ENCODE peak calls at places on chromosomes 13 and 19, in nine cellular contexts. E is esophagus squamous epithelium, F is uterus, B is H54, M is HCT116, A is tibial nerve, V is A549, Q is spleen, Y is K562. X is an unnamed sample.

GRCh38 chr13:111006508-111007031 is 91.7 kb upstream of the ANKRD10 start:
- DNase-seq in B (no peak), V (no peak), E (no peak), Q (no peak), M (no peak), Y (peak), A (peak), F (peak), X (peak)

GRCh38 chr13:112576191-112576590 is 11.8 kb downstream of the TUBGCP3 start:
- DNase-seq in F (no peak), B (no peak), A (no peak), V (no peak), M (no peak), E (no peak), Q (no peak), Y (no peak), X (no peak)

GRCh38 chr13:51034906-51035305 is 76.2 kb downstream of the C13orf42 start:
- DNase-seq in Y (no peak), F (no peak), E (no peak), V (no peak), M (no peak), A (no peak), B (no peak), Q (no peak), X (no peak)

GRCh38 chr13:32311188-32311897 is 3.8 kb downstream of the ZAR1L start:
- DNase-seq in F (no peak), B (no peak), Q (peak), V (no peak), A (no peak), M (no peak), Y (no peak), E (no peak), X (no peak)

GRCh38 chr13:101757446-101758039 is 305.1 kb downstream of the ITGBL1 start:
- DNase-seq in V (peak), F (no peak), Q (no peak), A (no peak), E (no peak), Y (no peak), M (no peak), B (peak), X (no peak)

GRCh38 chr13:27183561-27184147 is 12.0 kb upstream of the USP12 start:
- DNase-seq in A (no peak), Q (no peak), V (peak), F (no peak), M (no peak), E (no peak), Y (no peak), B (no peak), X (no peak)

GRCh38 chr19:15836345-15836594 is 20.8 kb upstream of the OR10H1 start:
- DNase-seq in A (no peak), M (no peak), V (peak), F (no peak), B (peak), Q (no peak), E (no peak), Y (no peak), X (peak)

GRCh38 chr19:12783849-12784393 is 7.4 kb upstream of the JUNB start:
- DNase-seq in B (no peak), E (no peak), Y (peak), Q (peak), M (no peak), F (no peak), A (no peak), V (peak), X (peak)

GRCh38 chr19:31214086-31214485 is 135.2 kb downstream of the TSHZ3 start:
- DNase-seq in V (peak), A (no peak), Q (peak), B (peak), Y (peak), E (peak), M (no peak), F (peak), X (peak)

GRCh38 chr13:49810825-49811526 is 18.5 kb upstream of the KPNA3 start:
- DNase-seq in V (peak), E (no peak), A (no peak), F (no peak), B (no peak), Q (no peak), M (no peak), Y (no peak), X (no peak)

GRCh38 chr13:76813874-76814273 is 72.3 kb downstream of the KCTD12 start:
- DNase-seq in M (no peak), A (no peak), B (no peak), V (peak), Q (no peak), Y (no peak), E (no peak), F (no peak), X (no peak)
- TF ChIP-seq POLR2A in M (no peak), A (no peak), B (no peak), V (no peak), Q (no peak), Y (no peak), E (no peak), F (no peak), X (no peak)

DNA sequence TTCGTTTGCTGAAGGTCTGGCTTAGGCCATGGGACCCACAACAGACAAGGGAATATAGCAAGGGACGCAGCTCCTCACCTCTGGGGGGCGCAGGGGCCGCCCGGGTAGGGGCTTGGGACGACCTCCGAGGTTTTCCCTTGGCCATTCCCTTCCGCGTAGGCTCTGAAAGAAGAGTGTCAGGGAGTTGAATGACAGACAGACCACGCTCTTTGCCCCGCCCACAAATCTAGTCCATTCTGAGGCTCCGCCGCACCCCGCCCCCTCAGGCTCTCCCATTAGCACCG is 11.4 kb upstream of the ZNF414 start:
- DNase-seq in B (no peak), Q (no peak), A (no peak), M (no peak), Y (no peak), F (no peak), V (no peak), E (no peak), X (no peak)
- TF ChIP-seq POLR2A in B (peak), Q (no peak), A (no peak), M (no peak), Y (peak), F (no peak), V (peak), E (no peak), X (no peak)

GRCh38 chr19:10615429-10616023 is 9.8 kb upstream of the SLC44A2 start:
- DNase-seq in F (no peak), E (no peak), V (no peak), A (no peak), M (no peak), Q (no peak), Y (no peak), B (no peak), X (no peak)

GRCh38 chr19:10617409-10618121 is 7.8 kb upstream of the SLC44A2 start:
- DNase-seq in Y (peak), B (peak), F (no peak), Q (no peak), E (no peak), M (no peak), A (no peak), V (no peak), X (no peak)

GRCh38 chr19:10611907-10612306 is 13.4 kb upstream of the SLC44A2 start:
- DNase-seq in B (no peak), Q (no peak), A (no peak), V (no peak), M (no peak), Y (no peak), F (no peak), E (no peak), X (no peak)

DNA sequence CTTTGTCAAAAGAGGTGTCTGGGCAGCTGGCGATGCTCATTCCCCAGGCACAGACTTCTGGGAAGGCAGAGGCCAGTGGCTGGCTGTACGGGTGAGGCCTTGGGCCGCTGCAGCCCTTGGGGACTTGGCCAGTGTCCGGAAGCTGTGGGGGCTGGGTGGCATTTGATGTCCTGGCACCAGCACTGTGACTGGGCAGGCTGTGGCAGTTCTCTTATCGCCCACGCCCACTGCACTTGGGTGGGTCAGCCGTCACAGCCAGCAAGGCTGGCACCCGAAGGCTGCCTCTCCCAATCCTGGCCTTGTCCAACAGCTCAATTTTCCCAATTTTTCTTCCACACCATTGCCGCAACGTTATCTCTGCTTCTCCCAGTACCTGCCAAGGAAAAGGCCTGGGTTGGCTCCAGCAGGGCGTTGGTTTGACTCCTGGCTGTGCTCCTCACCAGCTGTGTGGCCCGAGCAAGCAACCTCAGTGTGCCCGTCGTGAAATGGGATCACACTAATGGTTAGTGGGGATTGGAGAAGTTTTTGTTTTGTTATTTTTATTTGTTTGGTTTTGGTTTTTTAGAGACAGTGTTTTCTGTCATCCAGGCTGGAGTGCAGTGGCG is 12.7 kb upstream of the SLC44A2 start:
- DNase-seq in V (no peak), B (no peak), E (no peak), F (peak), Y (no peak), A (peak), M (no peak), Q (peak), X (peak)
- TF ChIP-seq POLR2A in V (no peak), B (no peak), E (no peak), F (no peak), Y (no peak), A (no peak), M (no peak), Q (no peak), X (no peak)

DNA sequence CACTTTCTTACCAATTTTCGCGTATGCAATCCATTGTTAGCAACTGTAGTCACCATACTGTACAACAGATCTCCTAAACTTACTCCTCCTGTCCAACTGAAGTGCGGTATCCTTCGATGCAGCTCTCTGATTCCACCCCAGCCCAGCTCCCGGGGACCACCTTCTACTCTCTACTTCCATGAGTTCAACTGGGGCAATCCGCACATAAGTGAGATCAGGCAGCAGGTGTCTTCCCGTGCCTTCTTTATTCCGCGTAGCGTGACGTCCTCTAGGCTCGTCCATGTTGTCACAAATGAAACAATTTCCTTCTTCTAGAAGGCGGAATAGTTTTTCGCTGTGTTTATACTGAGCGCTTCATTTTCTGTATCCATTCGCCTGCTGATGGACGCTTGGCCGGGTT is 8.4 kb downstream of the LILRB1 start:
- DNase-seq in F (no peak), A (no peak), E (no peak), V (no peak), Y (no peak), M (no peak), Q (no peak), B (no peak), X (no peak)
- TF ChIP-seq POLR2A in F (no peak), A (no peak), E (no peak), V (no peak), Y (peak), M (no peak), Q (no peak), B (no peak), X (no peak)

X was measured in lower leg skin.